ENCODE peak calls at places on chromosomes 1 and 21, in nine cellular contexts. I is endothelial cell of umbilical vein; A is activated CD4-positive, alpha-beta T cell treated with anti-CD3 and anti-CD28 coated beads for 36 hours; Q is GM23338; S is GOT3; V is adrenal gland; N is iPS-NIHi11; O is left cardiac atrium; E is AG08396. X is an unnamed sample.

GRCh38 chr1:164611754-164612642 is 53.0 kb downstream of the PBX1 start:
- DNase-seq in N (peak), A (no peak), I (peak), S (no peak), V (peak), Q (peak), O (no peak), E (peak), X (peak)

GRCh38 chr21:46498335-46499050 is 39.8 kb downstream of the DIP2A start:
- DNase-seq in N (no peak), E (no peak), Q (no peak), O (no peak), V (no peak), I (no peak), A (no peak), S (no peak), X (peak)

GRCh38 chr1:236181059-236181458 is 38.7 kb downstream of the GPR137B start:
- DNase-seq in O (no peak), A (no peak), Q (no peak), N (no peak), S (no peak), I (no peak), V (no peak), E (no peak), X (no peak)

GRCh38 chr1:182235952-182236650 is 155.5 kb downstream of the GLUL start:
- DNase-seq in I (no peak), Q (no peak), O (peak), N (no peak), V (no peak), E (peak), A (no peak), S (no peak), X (no peak)

GRCh38 chr1:172533511-172534116 is 664 bp downstream of the SUCO start:
- DNase-seq in I (peak), O (peak), Q (peak), E (peak), N (peak), A (peak), V (peak), S (no peak), X (peak)

GRCh38 chr1:247548092-247548491 is 842 bp upstream of the GCSAML start:
- DNase-seq in S (no peak), E (no peak), Q (peak), I (no peak), O (no peak), A (no peak), V (no peak), N (peak), X (no peak)

GRCh38 chr1:119475866-119476439 is 31.1 kb upstream of the HSD3B1 start:
- DNase-seq in V (peak), S (no peak), I (peak), E (peak), O (peak), A (peak), N (peak), Q (peak), X (peak)

GRCh38 chr1:212203611-212204010 is 81.6 kb upstream of the PPP2R5A start:
- DNase-seq in E (no peak), S (no peak), I (peak), V (no peak), A (no peak), Q (no peak), O (no peak), N (no peak), X (no peak)

GRCh38 chr1:112464501-112464900 is 44.3 kb upstream of the WNT2B start:
- DNase-seq in N (no peak), Q (no peak), E (no peak), V (no peak), A (no peak), O (no peak), I (peak), S (no peak), X (peak)

GRCh38 chr1:23718482-23718881 is 24.8 kb upstream of the ELOA start:
- DNase-seq in Q (peak), S (no peak), O (no peak), A (no peak), V (no peak), I (peak), N (peak), E (peak), X (peak)

GRCh38 chr1:211259596-211260126 is 495 bp downstream of the RCOR3 start:
- DNase-seq in E (peak), V (peak), S (no peak), O (peak), A (peak), I (no peak), N (peak), Q (peak), X (no peak)

GRCh38 chr1:5991784-5992033 is 516 bp downstream of the NPHP4 start:
- DNase-seq in I (no peak), N (no peak), E (peak), O (no peak), A (no peak), S (no peak), Q (no peak), V (no peak), X (no peak)

GRCh38 chr1:43880604-43881003 is 53.0 kb upstream of the ARTN start:
- DNase-seq in S (no peak), Q (no peak), N (no peak), I (no peak), O (no peak), E (no peak), A (no peak), V (no peak), X (no peak)

GRCh38 chr21:41280115-41280919 is 36.3 kb upstream of the FAM3B start:
- DNase-seq in E (peak), Q (no peak), I (no peak), O (peak), N (no peak), A (no peak), V (no peak), S (no peak), X (no peak)

GRCh38 chr1:93552751-93553455 is 105.0 kb downstream of the FNBP1L start:
- DNase-seq in V (peak), A (no peak), I (peak), E (no peak), S (no peak), N (peak), O (peak), Q (peak), X (peak)

GRCh38 chr1:18807334-18808063 is 52.0 kb downstream of the TAS1R2 start:
- DNase-seq in A (no peak), N (no peak), V (no peak), I (no peak), S (no peak), O (no peak), E (no peak), Q (no peak), X (no peak)

GRCh38 chr1:227312364-227313025 is 5.8 kb downstream of the CDC42BPA start:
- DNase-seq in V (no peak), N (no peak), Q (no peak), O (no peak), E (no peak), S (no peak), A (no peak), I (no peak), X (no peak)

GRCh38 chr1:45870500-45870899 is 67.1 kb downstream of the MAST2 start:
- DNase-seq in V (no peak), E (no peak), I (no peak), A (no peak), S (no peak), N (no peak), Q (no peak), O (no peak), X (no peak)